ENCODE peak calls at places on chromosomes 1 and 21, in six cellular contexts. A, N, C, M, V and H are unnamed samples.

GRCh38 chr21:46425061-46425460 is 33.6 kb upstream of the DIP2A start:
- DNase-seq in M (no peak), A (no peak), C (no peak), N (no peak), V (no peak), H (no peak)

GRCh38 chr1:44213222-44214112 is at the start of gene DMAP1:
- DNase-seq in A (peak), N (peak), M (peak), C (peak), V (peak), H (peak)

GRCh38 chr1:186894415-186894814 is 65.7 kb downstream of the PLA2G4A start:
- DNase-seq in A (no peak), V (no peak), C (no peak), M (no peak), N (no peak), H (no peak)

GRCh38 chr1:54922921-54923421 is 36.0 kb upstream of the DHCR24 start:
- DNase-seq in C (peak), A (no peak), M (no peak), V (no peak), N (no peak), H (no peak)

GRCh38 chr1:40315795-40316594 is 1.1 kb downstream of the COL9A2 start:
- DNase-seq in N (peak), V (no peak), M (peak), A (no peak), C (no peak), H (no peak)

GRCh38 chr1:205225901-205226765 is 1.6 kb upstream of the TMCC2 start:
- DNase-seq in M (no peak), N (no peak), V (no peak), C (no peak), A (no peak), H (peak)

GRCh38 chr1:71049951-71050598 is 2.5 kb upstream of the PTGER3 start:
- DNase-seq in A (peak), V (no peak), M (no peak), N (peak), C (no peak), H (peak)

GRCh38 chr1:221011145-221011544 is 131.9 kb downstream of the HLX start:
- DNase-seq in A (no peak), V (no peak), N (no peak), M (no peak), C (no peak), H (no peak)

GRCh38 chr1:91712393-91712792 is 173.6 kb downstream of the TGFBR3 start:
- DNase-seq in N (no peak), C (no peak), M (no peak), A (no peak), V (no peak), H (no peak)

GRCh38 chr1:19709255-19709765 is 44.6 kb downstream of the HTR6 start:
- DNase-seq in N (no peak), C (no peak), M (no peak), A (no peak), V (no peak), H (no peak)

GRCh38 chr1:8241417-8242014 is 76.4 kb upstream of the SLC45A1 start:
- DNase-seq in N (no peak), M (no peak), V (no peak), A (no peak), C (no peak), H (no peak)

GRCh38 chr1:221012087-221012486 is 132.8 kb downstream of the HLX start:
- DNase-seq in V (no peak), M (no peak), A (no peak), N (no peak), C (no peak), H (no peak)

GRCh38 chr1:183610053-183610452 is 19.8 kb upstream of the NCF2 start:
- DNase-seq in N (no peak), M (no peak), A (peak), V (no peak), C (no peak), H (no peak)

GRCh38 chr1:172898866-172899265 is 151.9 kb downstream of the TNFSF18 start:
- DNase-seq in C (no peak), M (no peak), A (peak), N (no peak), V (no peak), H (no peak)

GRCh38 chr1:217133958-217134856 is 411.0 kb upstream of the ESRRG start:
- DNase-seq in M (no peak), C (no peak), N (no peak), A (peak), V (no peak), H (peak)

GRCh38 chr1:207309775-207310273 is 11.7 kb upstream of the CD55 start:
- DNase-seq in A (peak), M (no peak), V (no peak), C (no peak), N (no peak), H (peak)

GRCh38 chr21:38487906-38488639 is 10.2 kb downstream of the ERG start:
- DNase-seq in N (no peak), V (no peak), A (no peak), M (no peak), C (no peak), H (no peak)

GRCh38 chr1:69930396-69930795 is 275.0 kb downstream of the LRRC40 start:
- DNase-seq in N (no peak), C (no peak), M (no peak), V (no peak), A (no peak), H (no peak)

DNA sequence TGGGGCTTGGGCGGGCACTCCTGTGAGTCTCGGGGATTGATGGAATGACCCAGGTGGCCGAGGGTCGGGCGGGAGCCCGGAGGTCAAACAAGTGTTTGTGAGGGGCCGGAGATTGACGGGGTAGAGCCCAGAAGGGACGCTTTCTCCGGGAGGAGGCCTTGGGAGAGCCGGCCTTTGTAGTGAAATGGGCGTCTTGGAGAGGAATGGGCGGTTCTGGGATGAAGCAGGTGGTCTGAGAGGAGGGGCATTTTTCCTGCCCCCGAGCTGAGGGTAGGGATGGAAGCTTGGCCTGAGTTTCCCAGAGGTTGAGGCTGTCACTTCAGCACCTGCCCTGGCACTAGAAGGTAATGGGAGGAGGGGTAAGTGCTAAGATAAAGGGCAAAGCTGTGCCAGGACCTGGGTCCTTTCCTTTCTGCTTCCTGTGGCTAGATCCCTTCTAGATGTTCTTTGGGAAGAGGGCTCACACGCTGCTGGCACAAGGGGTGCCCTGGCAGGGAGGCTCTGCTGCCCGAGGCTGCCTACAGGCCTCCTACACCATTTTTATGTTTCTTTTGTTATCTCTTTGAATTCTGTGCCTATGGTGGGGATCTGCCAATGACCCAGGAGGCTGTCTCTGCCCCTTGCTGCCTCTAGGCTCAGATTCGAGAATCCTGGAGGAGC is 56.1 kb downstream of the NDUFS5 start:
- DNase-seq in V (no peak), C (no peak), N (no peak), M (no peak), A (no peak), H (no peak)
- H3K4me3 ChIP-seq in V (peak), C (peak), N (no peak), M (no peak), A (no peak), H (peak)

GRCh38 chr1:230863449-230863848 is 4.9 kb downstream of the C1orf198 start:
- DNase-seq in C (peak), M (no peak), V (no peak), A (no peak), N (no peak), H (no peak)

GRCh38 chr1:230861970-230862595 is 6.2 kb downstream of the C1orf198 start:
- DNase-seq in M (no peak), C (peak), V (no peak), A (peak), N (no peak), H (peak)

GRCh38 chr1:230858918-230859819 is 9.2 kb downstream of the C1orf198 start:
- DNase-seq in M (no peak), N (no peak), V (no peak), C (no peak), A (peak), H (peak)

GRCh38 chr1:230860617-230861384 is 7.5 kb downstream of the C1orf198 start:
- DNase-seq in V (no peak), N (no peak), C (no peak), A (no peak), M (no peak), H (no peak)

DNA sequence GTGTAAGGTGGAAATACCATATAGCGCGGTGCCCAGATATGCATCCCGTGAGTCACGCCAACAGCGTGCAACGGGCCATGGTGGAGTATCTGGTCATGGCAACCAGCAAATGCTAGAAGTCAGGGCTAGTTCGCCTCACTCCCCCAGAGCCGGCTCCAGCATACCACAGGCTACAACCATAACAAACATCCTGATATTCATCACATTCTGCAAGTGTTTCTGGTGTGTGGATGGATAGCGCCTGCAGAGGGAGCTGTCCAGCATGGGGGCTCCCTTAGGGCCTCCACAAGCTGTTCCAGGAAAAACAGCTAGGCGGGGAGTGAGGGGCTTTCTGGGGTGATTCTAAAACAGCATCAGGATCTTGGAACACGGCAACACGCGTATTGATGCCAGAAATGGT is 6.8 kb downstream of the C1orf198 start:
- DNase-seq in C (no peak), V (no peak), N (no peak), M (no peak), A (no peak), H (no peak)
- TF ChIP-seq CTCF in C (peak), V (no peak), N (peak), M (peak), A (peak), H (peak)

DNA sequence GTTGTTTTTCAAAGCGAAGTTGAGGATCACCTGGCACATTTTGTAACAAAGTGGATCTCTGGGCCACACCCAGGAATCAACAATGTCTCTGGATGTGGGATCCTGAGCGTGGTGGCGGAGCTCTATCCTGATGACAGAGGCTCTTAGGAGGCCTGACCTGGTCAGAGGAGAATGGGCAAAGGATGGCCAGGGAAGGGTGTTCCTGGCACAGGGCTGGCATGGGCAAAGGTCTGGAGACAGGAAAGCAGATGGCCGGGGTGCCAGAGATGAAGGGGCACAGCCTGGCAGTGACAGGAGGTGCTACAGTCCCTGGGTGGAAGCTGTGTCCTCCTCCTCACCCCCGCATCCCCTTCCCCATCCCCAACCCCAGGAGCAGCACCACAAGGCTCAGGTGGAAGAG is 20.0 kb upstream of the MFN2 start:
- DNase-seq in N (no peak), M (no peak), V (no peak), A (no peak), C (no peak), H (no peak)
- H3K4me3 ChIP-seq in N (no peak), M (no peak), V (no peak), A (no peak), C (no peak), H (no peak)

DNA sequence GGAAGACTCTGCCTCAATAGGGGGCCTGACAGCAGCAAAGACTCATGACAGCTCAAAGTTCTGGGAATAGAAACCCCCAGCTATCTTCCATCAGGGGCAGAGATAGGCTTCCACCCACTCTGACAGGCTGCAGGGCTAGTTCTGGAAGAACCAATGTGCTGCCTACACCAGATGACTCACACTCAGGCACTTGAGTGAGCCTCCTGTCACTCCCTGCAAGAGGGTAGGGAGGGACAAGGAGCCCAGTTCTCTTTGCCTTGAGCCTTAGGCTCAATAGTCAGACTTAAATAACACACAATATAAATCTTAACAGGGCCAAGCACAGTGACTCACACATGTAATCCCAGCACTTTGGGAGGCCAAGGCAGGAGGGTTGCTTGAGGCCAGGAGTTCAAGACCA is 386.4 kb downstream of the HHAT start:
- DNase-seq in V (no peak), M (no peak), N (no peak), C (no peak), A (no peak), H (no peak)
- TF ChIP-seq CTCF in V (no peak), M (no peak), N (no peak), C (no peak), A (no peak), H (no peak)

DNA sequence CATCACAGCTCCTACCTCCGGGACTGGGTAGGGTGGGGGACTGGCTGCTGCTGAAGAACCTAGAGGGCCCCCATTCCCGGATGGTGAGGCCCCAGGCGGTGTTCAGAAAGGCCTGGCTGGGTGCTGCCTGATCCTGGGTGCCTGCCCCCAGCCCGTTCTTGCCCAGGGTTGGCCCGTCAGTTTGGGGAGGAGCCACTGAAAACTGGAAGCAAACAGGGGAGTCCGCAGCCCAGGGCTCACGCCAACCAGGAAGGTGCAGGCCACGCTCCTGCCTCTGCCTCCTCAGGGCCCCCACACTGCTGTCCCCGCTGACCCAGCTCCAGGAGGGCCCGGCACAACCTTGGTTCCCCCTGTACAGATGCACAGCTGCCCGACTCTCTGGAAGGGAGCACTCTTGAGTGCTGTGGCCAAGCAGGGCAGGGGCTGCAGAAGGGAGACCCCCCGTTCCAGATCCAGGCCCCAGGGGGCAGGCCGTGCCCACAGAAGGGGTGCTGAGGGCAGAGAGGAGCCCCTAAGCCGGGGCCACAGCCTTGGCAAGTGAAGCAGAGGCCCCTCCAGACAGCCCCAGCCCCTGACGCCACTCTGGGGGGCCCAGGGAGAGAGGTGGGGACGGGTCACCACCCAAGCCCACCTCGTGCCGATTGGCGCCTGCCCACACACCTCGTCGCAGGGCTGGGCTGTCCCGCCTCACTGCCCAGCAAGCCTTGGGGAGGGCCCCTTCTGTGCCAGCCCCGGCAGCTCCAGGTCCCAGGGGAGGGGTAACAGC is 5.5 kb downstream of the C1QTNF12 start:
- DNase-seq in N (no peak), C (no peak), M (no peak), V (no peak), A (no peak), H (no peak)
- H3K4me3 ChIP-seq in N (no peak), C (no peak), M (no peak), V (no peak), A (no peak), H (no peak)